ENCODE peak calls at places on chromosomes 16 and 17, in four cellular contexts. O is K562, U is HepG2, I is GM12878. S is an unnamed sample.

GRCh38 chr17:49217651-49218413 is 7.3 kb downstream of the ABI3 start:
- DNase-seq in O (no peak), U (no peak), I (peak; percentile 93), S (no peak)

GRCh38 chr16:58713742-58714141 is 20.4 kb downstream of the GOT2 start:
- DNase-seq in O (no peak), U (no peak), I (no peak), S (no peak)

GRCh38 chr17:2123467-2124251 is 68.8 kb downstream of the HIC1 start:
- DNase-seq in O (no peak), U (no peak), I (no peak), S (no peak)

GRCh38 chr17:65588194-65588808 is 26.9 kb upstream of the AXIN2 start:
- DNase-seq in O (peak; percentile 40), U (peak; percentile 99), I (no peak), S (peak; percentile 70)

GRCh38 chr16:24975428-24975889 is 39.7 kb downstream of the ARHGAP17 start:
- DNase-seq in O (no peak), U (no peak), I (peak; percentile 76), S (peak; percentile 19)

GRCh38 chr17:38352245-38353083 is 820 bp downstream of the SOCS7 start:
- DNase-seq in O (peak; percentile 35), U (no peak), I (no peak), S (peak; percentile 29)

GRCh38 chr16:54446639-54447038 is 160.1 kb upstream of the IRX3 start:
- DNase-seq in O (no peak), U (no peak), I (no peak), S (peak; percentile 5)

GRCh38 chr17:41769346-41769862 is 17.1 kb downstream of the JUP start:
- DNase-seq in O (no peak), U (no peak), I (no peak), S (no peak)

GRCh38 chr16:30697264-30698138 is 1.5 kb upstream of the SRCAP start:
- DNase-seq in O (peak; percentile 86), U (no peak), I (no peak), S (no peak)

GRCh38 chr16:3841729-3842508 is 38.6 kb downstream of the CREBBP start:
- DNase-seq in O (no peak), U (no peak), I (no peak), S (no peak)

GRCh38 chr16:28526201-28527099 is 12.3 kb downstream of the NUPR1 start:
- DNase-seq in O (no peak), U (peak; percentile 99), I (no peak), S (no peak)

GRCh38 chr17:76493505-76494167 is 7.6 kb downstream of the RHBDF2 start:
- DNase-seq in O (no peak), U (no peak), I (no peak), S (no peak)

GRCh38 chr17:34840758-34841157 is 120.5 kb downstream of the CCT6B start:
- DNase-seq in O (no peak), U (no peak), I (no peak), S (no peak)

GRCh38 chr16:53207810-53208752 is 153.3 kb downstream of the CHD9 start:
- DNase-seq in O (peak; percentile 63), U (peak; percentile 72), I (peak; percentile 69), S (peak; percentile 84)

GRCh38 chr16:59067207-59067606 is 333.1 kb upstream of the GOT2 start:
- DNase-seq in O (no peak), U (no peak), I (no peak), S (no peak)

GRCh38 chr17:31739300-31739699 is 119.7 kb downstream of the COPRS start:
- DNase-seq in O (no peak), U (no peak), I (no peak), S (no peak)

GRCh38 chr16:81061307-81061640 is 15.8 kb downstream of the C16orf46 start:
- DNase-seq in O (no peak), U (no peak), I (no peak), S (no peak)

GRCh38 chr16:9797306-9797705 is 384.9 kb downstream of the GRIN2A start:
- DNase-seq in O (no peak), U (peak; percentile 13), I (no peak), S (no peak)

GRCh38 chr17:58710948-58711552 is 18.6 kb downstream of the RAD51C start:
- DNase-seq in O (peak; percentile 23), U (peak; percentile 56), I (no peak), S (no peak)

GRCh38 chr16:1277016-1277944 is 21.4 kb downstream of the TPSD1 start:
- DNase-seq in O (no peak), U (no peak), I (no peak), S (no peak)

GRCh38 chr17:70905796-70906195 is 736.5 kb downstream of the KCNJ2 start:
- DNase-seq in O (no peak), U (no peak), I (no peak), S (peak; percentile 20)

GRCh38 chr17:76527430-76528111 is 9.9 kb downstream of the CYGB start:
- DNase-seq in O (peak; percentile 44), U (peak; percentile 80), I (no peak), S (no peak)

GRCh38 chr16:82627811-82628339 is 1.1 kb downstream of the CDH13 start:
- DNase-seq in O (no peak), U (no peak), I (no peak), S (no peak)

GRCh38 chr16:78210305-78210704 is 110.9 kb downstream of the WWOX start:
- DNase-seq in O (no peak), U (no peak), I (no peak), S (peak; percentile 23)

GRCh38 chr16:73365010-73365409 is 317.1 kb upstream of the ZFHX3 start:
- DNase-seq in O (no peak), U (no peak), I (no peak), S (no peak)
- TF ChIP-seq CEBPB in O (no peak), U (no peak), I (no peak), S (no peak)

DNA sequence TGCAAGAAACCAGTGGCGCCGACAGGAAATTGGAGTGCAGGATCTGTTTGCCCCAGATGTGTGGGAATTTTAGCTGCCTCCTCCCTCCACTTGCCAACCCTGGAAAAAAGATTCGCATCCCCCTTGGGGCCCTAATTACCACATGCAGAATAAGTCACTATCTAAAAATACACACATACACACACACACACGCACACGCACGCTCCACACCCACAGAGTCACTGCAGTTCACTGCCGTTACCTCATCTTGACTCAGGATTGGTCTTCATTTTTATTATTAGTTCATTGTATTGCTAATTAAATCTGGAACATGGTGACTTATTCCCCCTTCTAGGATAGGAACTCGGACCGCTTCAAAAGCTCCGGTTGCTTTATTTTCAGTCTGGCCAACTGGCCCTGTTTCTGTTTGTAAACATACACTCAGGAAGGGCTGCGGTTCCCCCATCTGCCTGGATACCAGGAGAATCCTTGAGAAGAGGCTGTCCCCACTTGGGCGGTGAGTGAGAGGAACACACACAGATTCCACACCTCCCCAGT is 241.6 kb upstream of the SALL1 start:
- DNase-seq in O (no peak), U (no peak), I (no peak), S (no peak)
- TF ChIP-seq POLR2AphosphoS2 in O (no peak), U (no peak), I (no peak), S (no peak)

GRCh38 chr16:68802190-68802589 is 41.1 kb upstream of the TANGO6 start:
- DNase-seq in O (no peak), U (no peak), I (no peak), S (no peak)

GRCh38 chr16:68798398-68798797 is 44.9 kb upstream of the TANGO6 start:
- DNase-seq in O (no peak), U (no peak), I (no peak), S (no peak)

DNA sequence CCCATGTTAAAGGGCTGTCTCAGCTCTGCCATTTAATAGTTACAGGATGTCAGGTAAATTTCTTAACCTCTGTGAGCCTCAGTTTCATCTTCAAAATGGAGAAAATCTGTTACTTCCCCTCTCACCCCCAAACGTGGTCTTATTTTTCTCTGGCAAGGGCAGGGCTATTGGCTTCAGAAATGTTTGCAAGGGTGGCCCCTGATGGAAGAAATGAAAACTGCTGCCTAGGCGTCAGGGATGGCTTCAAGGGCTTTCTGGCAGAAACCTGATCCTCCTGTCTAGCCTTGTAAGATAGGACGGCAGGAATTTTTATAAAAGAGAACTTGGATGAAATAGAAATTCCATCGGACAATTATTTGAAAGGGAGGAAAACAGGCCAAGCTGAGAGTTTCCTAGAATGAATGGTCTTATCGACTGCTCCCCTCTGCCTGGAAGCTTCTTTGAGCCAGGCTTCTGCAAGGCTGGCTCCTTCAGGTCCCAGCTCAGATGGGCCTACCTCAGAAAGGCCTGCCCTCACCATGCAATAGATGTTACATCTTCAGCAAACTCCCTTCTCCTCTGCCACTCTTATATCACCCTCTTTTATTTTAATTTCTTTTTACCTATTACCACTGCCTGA is 43.0 kb upstream of the TANGO6 start:
- DNase-seq in O (peak; percentile 62), U (peak; percentile 77), I (peak; percentile 66), S (peak; percentile 81)
- TF ChIP-seq CEBPB in O (no peak), U (no peak), I (no peak), S (no peak)

DNA sequence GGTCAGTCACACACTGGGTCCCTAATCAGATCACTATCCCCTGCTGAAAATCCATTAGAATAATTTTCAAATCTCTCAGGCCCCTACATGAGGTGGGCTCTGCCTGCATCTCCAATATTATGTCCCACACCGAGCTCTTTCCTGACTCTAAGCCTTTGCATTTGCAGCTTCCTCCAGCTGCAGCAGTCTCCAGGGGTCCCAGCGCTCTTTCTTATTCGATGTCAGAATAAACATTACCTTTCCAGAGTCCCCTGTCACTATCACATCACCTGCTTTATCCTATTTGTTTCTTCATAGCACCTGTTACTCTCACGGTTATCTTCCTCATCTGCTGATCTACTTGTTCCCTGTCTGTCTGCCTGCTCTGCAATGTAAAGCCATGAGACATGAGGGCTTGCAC is 57.3 kb upstream of the MON1B start:
- DNase-seq in O (no peak), U (no peak), I (no peak), S (no peak)
- TF ChIP-seq POLR2AphosphoS2 in O (no peak), U (no peak), I (no peak), S (no peak)

DNA sequence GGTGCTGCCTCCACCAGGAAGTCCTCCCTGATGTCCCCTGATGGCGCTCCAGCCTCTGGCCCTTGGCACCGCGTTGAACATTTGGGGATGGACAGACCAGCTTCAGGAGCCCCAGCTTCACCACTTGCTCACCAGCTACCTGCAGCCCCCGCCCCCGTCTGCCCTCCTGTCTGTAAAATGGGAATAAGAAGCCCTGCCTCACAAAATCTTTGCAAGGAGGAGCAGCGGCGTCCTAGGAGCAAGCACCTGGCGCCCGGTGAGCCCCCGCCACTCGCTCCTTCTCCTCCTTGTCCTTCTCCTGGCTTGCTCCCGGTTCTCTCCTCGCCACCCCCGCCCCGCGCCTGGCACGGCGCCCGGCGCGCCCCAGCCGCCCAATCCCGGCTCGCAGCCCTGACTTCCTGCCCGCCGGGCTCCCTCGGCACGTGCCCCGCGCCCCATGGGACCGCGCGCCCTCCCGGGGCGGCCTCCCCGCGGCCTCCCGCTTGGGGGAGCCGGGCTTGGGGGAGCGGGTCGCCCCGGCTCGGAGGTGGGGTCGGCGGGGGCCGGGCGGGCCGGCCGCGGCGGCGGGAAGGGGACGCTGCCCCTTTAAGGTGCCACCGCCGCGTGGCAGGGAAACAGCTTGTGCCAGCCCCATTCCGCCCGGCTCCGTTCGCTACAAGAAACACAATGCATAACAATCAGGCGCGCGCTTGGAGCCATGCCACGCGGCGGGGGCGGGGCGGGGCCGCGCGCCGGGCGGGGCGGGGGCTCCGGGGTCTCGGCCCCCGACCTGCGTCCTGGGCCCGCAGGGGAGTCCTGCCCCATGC is 9.1 kb upstream of the PPP1R1B start:
- DNase-seq in O (peak; percentile 77), U (no peak), I (no peak), S (peak; percentile 79)
- TF ChIP-seq CEBPB in O (no peak), U (no peak), I (no peak), S (no peak)

GRCh38 chr16:87324411-87325275 is 7.5 kb upstream of the C16orf95 start:
- DNase-seq in O (peak; percentile 79), U (peak; percentile 46), I (no peak), S (peak; percentile 19)
- TF ChIP-seq POLR2AphosphoS2 in O (no peak), U (no peak), I (no peak), S (no peak)

GRCh38 chr16:66618588-66618987 is 14.1 kb downstream of the CMTM3 start:
- DNase-seq in O (no peak), U (no peak), I (no peak), S (no peak)
- TF ChIP-seq CEBPB in O (no peak), U (no peak), I (no peak), S (no peak)